ENCODE peak calls at places on chromosomes 3 and 15, in nine cellular contexts. One of them, this sample, is unnamed.

GRCh38 chr3:41808152-41808551 is 153.8 kb downstream of the ULK4 start:
- DNase-seq in MG63: no peak
- DNase-seq in NCI-H2081: no peak
- DNase-seq in stimulated activated CD4-positive, alpha-beta T cell treated with anti-CD3 and anti-CD28 coated beads, TNF-alpha, amount 100 ng/mL, for 24 hours: no peak
- DNase-seq in NCI-H1417: no peak
- DNase-seq in hypothalamus: no peak
- DNase-seq in Kasumi-1: peak; percentile 20
- DNase-seq in stimulated activated naive CD8-positive, alpha-beta T cell treated with anti-CD3 and anti-CD28 coated beads, Interleukin-15, amount 100 ng/mL, for 72 hours: no peak
- DNase-seq in GM12891: no peak
- DNase-seq in this sample: no peak

GRCh38 chr3:123401836-123402530 is 46.9 kb downstream of the ADCY5 start:
- DNase-seq in MG63: no peak
- DNase-seq in NCI-H2081: no peak
- DNase-seq in hypothalamus: no peak
- DNase-seq in Kasumi-1: no peak
- DNase-seq in GM12891: no peak
- DNase-seq in NCI-H1417: no peak
- DNase-seq in stimulated activated CD4-positive, alpha-beta T cell treated with anti-CD3 and anti-CD28 coated beads, TNF-alpha, amount 100 ng/mL, for 24 hours: no peak
- DNase-seq in stimulated activated naive CD8-positive, alpha-beta T cell treated with anti-CD3 and anti-CD28 coated beads, Interleukin-15, amount 100 ng/mL, for 72 hours: no peak
- DNase-seq in this sample: no peak

GRCh38 chr3:30011237-30011803 is 595.1 kb upstream of the TGFBR2 start:
- DNase-seq in stimulated activated naive CD8-positive, alpha-beta T cell treated with anti-CD3 and anti-CD28 coated beads, Interleukin-15, amount 100 ng/mL, for 72 hours: no peak
- DNase-seq in MG63: no peak
- DNase-seq in stimulated activated CD4-positive, alpha-beta T cell treated with anti-CD3 and anti-CD28 coated beads, TNF-alpha, amount 100 ng/mL, for 24 hours: no peak
- DNase-seq in GM12891: no peak
- DNase-seq in Kasumi-1: no peak
- DNase-seq in NCI-H1417: no peak
- DNase-seq in NCI-H2081: no peak
- DNase-seq in hypothalamus: no peak
- DNase-seq in this sample: no peak

GRCh38 chr15:91967935-91968605 is 114.6 kb downstream of the SLCO3A1 start:
- DNase-seq in stimulated activated CD4-positive, alpha-beta T cell treated with anti-CD3 and anti-CD28 coated beads, TNF-alpha, amount 100 ng/mL, for 24 hours: no peak
- DNase-seq in GM12891: no peak
- DNase-seq in hypothalamus: no peak
- DNase-seq in MG63: no peak
- DNase-seq in NCI-H1417: no peak
- DNase-seq in NCI-H2081: no peak
- DNase-seq in Kasumi-1: no peak
- DNase-seq in stimulated activated naive CD8-positive, alpha-beta T cell treated with anti-CD3 and anti-CD28 coated beads, Interleukin-15, amount 100 ng/mL, for 72 hours: no peak
- DNase-seq in this sample: no peak

GRCh38 chr3:190130700-190131099 is 10.0 kb upstream of the P3H2 start:
- DNase-seq in stimulated activated CD4-positive, alpha-beta T cell treated with anti-CD3 and anti-CD28 coated beads, TNF-alpha, amount 100 ng/mL, for 24 hours: no peak
- DNase-seq in NCI-H2081: no peak
- DNase-seq in Kasumi-1: no peak
- DNase-seq in MG63: no peak
- DNase-seq in hypothalamus: no peak
- DNase-seq in stimulated activated naive CD8-positive, alpha-beta T cell treated with anti-CD3 and anti-CD28 coated beads, Interleukin-15, amount 100 ng/mL, for 72 hours: no peak
- DNase-seq in GM12891: no peak
- DNase-seq in NCI-H1417: no peak
- DNase-seq in this sample: no peak

GRCh38 chr3:38554127-38554827 is 58.1 kb downstream of the EXOG start:
- DNase-seq in GM12891: no peak
- DNase-seq in stimulated activated CD4-positive, alpha-beta T cell treated with anti-CD3 and anti-CD28 coated beads, TNF-alpha, amount 100 ng/mL, for 24 hours: no peak
- DNase-seq in NCI-H1417: no peak
- DNase-seq in hypothalamus: no peak
- DNase-seq in NCI-H2081: no peak
- DNase-seq in stimulated activated naive CD8-positive, alpha-beta T cell treated with anti-CD3 and anti-CD28 coated beads, Interleukin-15, amount 100 ng/mL, for 72 hours: no peak
- DNase-seq in MG63: no peak
- DNase-seq in Kasumi-1: no peak
- DNase-seq in this sample: no peak

GRCh38 chr3:24494616-24495333 is at the start of gene THRB:
- DNase-seq in MG63: peak; percentile 56
- DNase-seq in stimulated activated naive CD8-positive, alpha-beta T cell treated with anti-CD3 and anti-CD28 coated beads, Interleukin-15, amount 100 ng/mL, for 72 hours: no peak
- DNase-seq in GM12891: peak; percentile 37
- DNase-seq in Kasumi-1: no peak
- DNase-seq in NCI-H2081: peak; percentile 23
- DNase-seq in hypothalamus: peak; percentile 33
- DNase-seq in stimulated activated CD4-positive, alpha-beta T cell treated with anti-CD3 and anti-CD28 coated beads, TNF-alpha, amount 100 ng/mL, for 24 hours: no peak
- DNase-seq in NCI-H1417: peak; percentile 82
- DNase-seq in this sample: no peak

GRCh38 chr3:124577494-124578167 is 152.6 kb upstream of the UMPS start:
- DNase-seq in hypothalamus: no peak
- DNase-seq in GM12891: no peak
- DNase-seq in NCI-H2081: no peak
- DNase-seq in Kasumi-1: no peak
- DNase-seq in stimulated activated CD4-positive, alpha-beta T cell treated with anti-CD3 and anti-CD28 coated beads, TNF-alpha, amount 100 ng/mL, for 24 hours: no peak
- DNase-seq in MG63: no peak
- DNase-seq in stimulated activated naive CD8-positive, alpha-beta T cell treated with anti-CD3 and anti-CD28 coated beads, Interleukin-15, amount 100 ng/mL, for 72 hours: no peak
- DNase-seq in NCI-H1417: no peak
- DNase-seq in this sample: no peak

GRCh38 chr15:70262171-70262570 is 164.5 kb upstream of the TLE3 start:
- DNase-seq in GM12891: no peak
- DNase-seq in stimulated activated naive CD8-positive, alpha-beta T cell treated with anti-CD3 and anti-CD28 coated beads, Interleukin-15, amount 100 ng/mL, for 72 hours: no peak
- DNase-seq in hypothalamus: no peak
- DNase-seq in NCI-H2081: no peak
- DNase-seq in Kasumi-1: no peak
- DNase-seq in NCI-H1417: peak; percentile 69
- DNase-seq in MG63: no peak
- DNase-seq in stimulated activated CD4-positive, alpha-beta T cell treated with anti-CD3 and anti-CD28 coated beads, TNF-alpha, amount 100 ng/mL, for 24 hours: no peak
- DNase-seq in this sample: no peak

GRCh38 chr3:45555666-45556065 is 38.9 kb upstream of the LIMD1 start:
- DNase-seq in stimulated activated naive CD8-positive, alpha-beta T cell treated with anti-CD3 and anti-CD28 coated beads, Interleukin-15, amount 100 ng/mL, for 72 hours: no peak
- DNase-seq in GM12891: no peak
- DNase-seq in NCI-H1417: no peak
- DNase-seq in hypothalamus: no peak
- DNase-seq in Kasumi-1: no peak
- DNase-seq in MG63: no peak
- DNase-seq in stimulated activated CD4-positive, alpha-beta T cell treated with anti-CD3 and anti-CD28 coated beads, TNF-alpha, amount 100 ng/mL, for 24 hours: no peak
- DNase-seq in NCI-H2081: no peak
- DNase-seq in this sample: no peak

GRCh38 chr15:39599871-39600270 is 19.0 kb downstream of the THBS1 start:
- DNase-seq in Kasumi-1: no peak
- DNase-seq in hypothalamus: no peak
- DNase-seq in MG63: no peak
- DNase-seq in NCI-H1417: no peak
- DNase-seq in stimulated activated naive CD8-positive, alpha-beta T cell treated with anti-CD3 and anti-CD28 coated beads, Interleukin-15, amount 100 ng/mL, for 72 hours: no peak
- DNase-seq in NCI-H2081: no peak
- DNase-seq in stimulated activated CD4-positive, alpha-beta T cell treated with anti-CD3 and anti-CD28 coated beads, TNF-alpha, amount 100 ng/mL, for 24 hours: no peak
- DNase-seq in GM12891: no peak
- DNase-seq in this sample: no peak

GRCh38 chr15:38705421-38706219 is 141.0 kb upstream of the RASGRP1 start:
- DNase-seq in stimulated activated naive CD8-positive, alpha-beta T cell treated with anti-CD3 and anti-CD28 coated beads, Interleukin-15, amount 100 ng/mL, for 72 hours: no peak
- DNase-seq in NCI-H1417: no peak
- DNase-seq in GM12891: no peak
- DNase-seq in stimulated activated CD4-positive, alpha-beta T cell treated with anti-CD3 and anti-CD28 coated beads, TNF-alpha, amount 100 ng/mL, for 24 hours: no peak
- DNase-seq in Kasumi-1: no peak
- DNase-seq in MG63: no peak
- DNase-seq in NCI-H2081: no peak
- DNase-seq in hypothalamus: no peak
- DNase-seq in this sample: no peak

GRCh38 chr3:179558742-179559364 is 3.9 kb upstream of the ACTL6A start:
- DNase-seq in NCI-H1417: peak; percentile 56
- DNase-seq in stimulated activated naive CD8-positive, alpha-beta T cell treated with anti-CD3 and anti-CD28 coated beads, Interleukin-15, amount 100 ng/mL, for 72 hours: peak; percentile 37
- DNase-seq in GM12891: no peak
- DNase-seq in Kasumi-1: peak; percentile 85
- DNase-seq in MG63: peak; percentile 55
- DNase-seq in stimulated activated CD4-positive, alpha-beta T cell treated with anti-CD3 and anti-CD28 coated beads, TNF-alpha, amount 100 ng/mL, for 24 hours: peak; percentile 17
- DNase-seq in hypothalamus: no peak
- DNase-seq in NCI-H2081: peak; percentile 88
- DNase-seq in this sample: peak; percentile 48

GRCh38 chr3:5613580-5613979 is 426.1 kb downstream of the EDEM1 start:
- DNase-seq in NCI-H1417: no peak
- DNase-seq in GM12891: no peak
- DNase-seq in MG63: no peak
- DNase-seq in Kasumi-1: no peak
- DNase-seq in stimulated activated naive CD8-positive, alpha-beta T cell treated with anti-CD3 and anti-CD28 coated beads, Interleukin-15, amount 100 ng/mL, for 72 hours: no peak
- DNase-seq in stimulated activated CD4-positive, alpha-beta T cell treated with anti-CD3 and anti-CD28 coated beads, TNF-alpha, amount 100 ng/mL, for 24 hours: no peak
- DNase-seq in NCI-H2081: no peak
- DNase-seq in hypothalamus: no peak
- DNase-seq in this sample: no peak